ENCODE peak calls at places on chromosomes 1 and 21, in five cellular contexts. R is HCT116, K is H1, F is K562, Y is GM12878. P is an unnamed sample.

GRCh38 chr1:67250051-67250653 is 57.5 kb upstream of the IL12RB2 start:
- DNase-seq in R (peak), K (no peak), F (no peak), Y (no peak), P (no peak)

GRCh38 chr1:167630568-167631385 is 745 bp downstream of the RCSD1 start:
- DNase-seq in R (no peak), K (no peak), F (peak), Y (peak), P (no peak)

GRCh38 chr1:98903261-98903660 is 101.4 kb downstream of the PLPPR5 start:
- DNase-seq in R (no peak), K (no peak), F (no peak), Y (no peak), P (no peak)

GRCh38 chr21:40531421-40531820 is 315.5 kb downstream of the DSCAM start:
- DNase-seq in R (no peak), K (no peak), F (no peak), Y (no peak), P (no peak)

GRCh38 chr1:21012937-21013336 is 163.8 kb downstream of the EIF4G3 start:
- DNase-seq in R (no peak), K (no peak), F (no peak), Y (no peak), P (no peak)

GRCh38 chr1:235867903-235868469 is 1.3 kb upstream of the LYST start:
- DNase-seq in R (no peak), K (no peak), F (no peak), Y (no peak), P (no peak)

GRCh38 chr21:37253991-37254390 is 13.1 kb downstream of the VPS26C start:
- DNase-seq in R (no peak), K (no peak), F (no peak), Y (no peak), P (no peak)

GRCh38 chr1:245197911-245198379 is 43.2 kb downstream of the KIF26B start:
- DNase-seq in R (no peak), K (no peak), F (no peak), Y (no peak), P (no peak)

GRCh38 chr1:170556910-170557309 is 24.9 kb downstream of the GORAB start:
- DNase-seq in R (no peak), K (no peak), F (no peak), Y (no peak), P (no peak)

GRCh38 chr1:77322061-77322900 is 40.5 kb downstream of the AK5 start:
- DNase-seq in R (peak), K (no peak), F (peak), Y (no peak), P (peak)

GRCh38 chr1:104780470-104781078 is 1030.9 kb downstream of the AMY1C start:
- DNase-seq in R (no peak), K (no peak), F (peak), Y (no peak), P (peak)

GRCh38 chr21:31921079-31921478 is 48.3 kb downstream of the HUNK start:
- DNase-seq in R (no peak), K (no peak), F (no peak), Y (no peak), P (no peak)

GRCh38 chr21:42350899-42351543 is at the start of gene TFF2:
- DNase-seq in R (no peak), K (peak), F (no peak), Y (no peak), P (no peak)

GRCh38 chr1:151049458-151049857 is 1.9 kb downstream of the C1orf56 start:
- DNase-seq in R (no peak), K (no peak), F (no peak), Y (no peak), P (no peak)

GRCh38 chr21:31282095-31282709 is 61.9 kb downstream of the TIAM1 start:
- DNase-seq in R (peak), K (no peak), F (peak), Y (no peak), P (no peak)

GRCh38 chr1:51305371-51305823 is 25.0 kb downstream of the TTC39A start:
- DNase-seq in R (no peak), K (no peak), F (no peak), Y (no peak), P (peak)

GRCh38 chr1:111600295-111600694 is 19.3 kb upstream of the RAP1A start:
- DNase-seq in R (no peak), K (no peak), F (no peak), Y (no peak), P (no peak)

GRCh38 chr1:111600886-111601386 is 18.7 kb upstream of the RAP1A start:
- DNase-seq in R (no peak), K (no peak), F (no peak), Y (peak), P (no peak)

GRCh38 chr1:111598534-111598933 is 21.1 kb upstream of the RAP1A start:
- DNase-seq in R (no peak), K (no peak), F (no peak), Y (no peak), P (no peak)

GRCh38 chr1:111597433-111597832 is 22.2 kb upstream of the RAP1A start:
- DNase-seq in R (no peak), K (no peak), F (no peak), Y (no peak), P (no peak)

DNA sequence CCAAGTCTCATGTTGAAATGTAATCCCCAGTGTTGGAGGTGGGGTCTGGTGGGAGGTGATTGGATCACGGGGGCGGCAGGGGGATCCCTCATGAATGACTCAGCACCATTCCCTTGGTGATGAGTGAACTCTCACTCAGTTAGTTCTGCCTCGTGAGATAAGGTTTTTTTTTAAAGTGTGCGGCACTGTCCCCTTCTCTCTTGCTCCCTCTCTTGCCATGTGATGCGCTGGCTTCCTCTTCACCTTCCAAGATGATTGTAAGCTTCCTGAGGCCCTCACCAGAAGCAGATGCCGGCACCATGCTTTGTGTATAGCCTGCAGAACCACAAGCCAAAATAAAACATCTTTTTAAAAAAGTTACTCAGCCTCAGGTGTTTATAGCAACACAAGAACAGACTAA is 19.8 kb upstream of the RAP1A start:
- DNase-seq in R (no peak), K (no peak), F (peak), Y (no peak), P (no peak)
- TF ChIP-seq SRF in R (no peak), K (no peak), F (no peak), Y (no peak), P (no peak)

GRCh38 chr1:173507205-173507846 is 30.2 kb downstream of the PRDX6 start:
- DNase-seq in R (peak), K (no peak), F (no peak), Y (no peak), P (no peak)
- H2AFZ ChIP-seq in R (peak), K (no peak), F (peak), Y (no peak), P (no peak)

GRCh38 chr1:229129306-229130027 is 141.4 kb upstream of the RAB4A start:
- DNase-seq in R (no peak), K (no peak), F (no peak), Y (no peak), P (no peak)
- TF ChIP-seq SRF in R (no peak), K (no peak), F (no peak), Y (no peak), P (no peak)

GRCh38 chr1:119219711-119220110 is 79.3 kb upstream of the WARS2 start:
- DNase-seq in R (no peak), K (no peak), F (no peak), Y (no peak), P (no peak)
- H2AFZ ChIP-seq in R (no peak), K (no peak), F (no peak), Y (no peak), P (no peak)

GRCh38 chr1:3061981-3062615 is 6.9 kb upstream of the PRDM16 start:
- DNase-seq in R (no peak), K (peak), F (no peak), Y (no peak), P (no peak)

GRCh38 chr1:3064296-3064850 is 4.6 kb upstream of the PRDM16 start:
- DNase-seq in R (no peak), K (no peak), F (no peak), Y (no peak), P (no peak)

GRCh38 chr1:3063379-3064295 is 5.4 kb upstream of the PRDM16 start:
- DNase-seq in R (no peak), K (peak), F (no peak), Y (no peak), P (no peak)

GRCh38 chr1:3061566-3061965 is 7.4 kb upstream of the PRDM16 start:
- DNase-seq in R (no peak), K (peak), F (no peak), Y (no peak), P (no peak)

GRCh38 chr1:3062616-3063378 is 6.2 kb upstream of the PRDM16 start:
- DNase-seq in R (no peak), K (peak), F (no peak), Y (no peak), P (no peak)
- TF ChIP-seq SRF in R (no peak), K (no peak), F (no peak), Y (no peak), P (no peak)

GRCh38 chr1:48785869-48786268 is 9.2 kb upstream of the BEND5 start:
- DNase-seq in R (no peak), K (no peak), F (no peak), Y (no peak), P (no peak)

GRCh38 chr1:48794815-48795214 is 18.1 kb upstream of the BEND5 start:
- DNase-seq in R (no peak), K (no peak), F (no peak), Y (no peak), P (no peak)

GRCh38 chr1:48789903-48790302 is 13.2 kb upstream of the BEND5 start:
- DNase-seq in R (no peak), K (no peak), F (no peak), Y (no peak), P (no peak)

GRCh38 chr1:48793863-48794262 is 17.2 kb upstream of the BEND5 start:
- DNase-seq in R (no peak), K (no peak), F (no peak), Y (peak), P (no peak)

DNA sequence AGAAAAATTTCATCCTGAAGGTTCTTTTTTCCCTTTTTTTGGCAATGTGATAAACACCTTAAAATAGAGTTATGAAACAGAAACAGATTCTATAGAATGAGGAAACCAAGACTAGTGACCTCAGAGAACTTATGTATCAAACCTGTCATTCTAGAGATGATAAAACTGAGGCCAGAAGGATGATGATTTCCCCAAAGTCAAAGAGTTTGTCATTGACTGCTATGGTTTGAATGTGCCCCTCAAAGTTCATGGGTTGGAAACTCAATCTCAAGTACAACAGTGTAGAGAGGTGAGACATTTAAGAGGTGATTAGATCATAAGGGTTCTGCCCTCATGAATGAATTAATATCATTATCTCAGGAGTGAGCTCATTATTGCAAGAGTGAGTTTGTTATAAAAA is 13.7 kb upstream of the BEND5 start:
- DNase-seq in R (no peak), K (no peak), F (no peak), Y (no peak), P (no peak)
- H2AFZ ChIP-seq in R (no peak), K (no peak), F (no peak), Y (no peak), P (no peak)